ENCODE peak calls at places on chromosomes 5 and 9, in ten cellular contexts. One of them, this sample, is unnamed.

GRCh38 chr5:80230269-80230992 is 25.4 kb downstream of the SERINC5 start:
- DNase-seq in BE2C: no peak
- DNase-seq in hypothalamus: no peak
- DNase-seq in mesendoderm: no peak
- DNase-seq in uterus: no peak
- DNase-seq in MG63: no peak
- DNase-seq in fibroblast of the conjunctiva: no peak
- DNase-seq in DMS153: no peak
- DNase-seq in effector memory CD4-positive, alpha-beta T cell: no peak
- DNase-seq in transverse colon: no peak
- DNase-seq in this sample: no peak

GRCh38 chr9:110214090-110214489 is 6.1 kb upstream of the C9orf152 start:
- DNase-seq in BE2C: no peak
- DNase-seq in hypothalamus: no peak
- DNase-seq in mesendoderm: no peak
- DNase-seq in uterus: no peak
- DNase-seq in MG63: peak
- DNase-seq in fibroblast of the conjunctiva: no peak
- DNase-seq in DMS153: no peak
- DNase-seq in effector memory CD4-positive, alpha-beta T cell: no peak
- DNase-seq in transverse colon: no peak
- DNase-seq in this sample: no peak

GRCh38 chr5:42828661-42829060 is 17.0 kb upstream of the SELENOP start:
- DNase-seq in BE2C: no peak
- DNase-seq in hypothalamus: no peak
- DNase-seq in mesendoderm: no peak
- DNase-seq in uterus: no peak
- DNase-seq in MG63: peak
- DNase-seq in fibroblast of the conjunctiva: no peak
- DNase-seq in DMS153: no peak
- DNase-seq in effector memory CD4-positive, alpha-beta T cell: no peak
- DNase-seq in transverse colon: no peak
- DNase-seq in this sample: no peak

GRCh38 chr5:161086456-161086855 is 234.4 kb upstream of the ATP10B start:
- DNase-seq in BE2C: no peak
- DNase-seq in hypothalamus: no peak
- DNase-seq in mesendoderm: no peak
- DNase-seq in uterus: no peak
- DNase-seq in MG63: no peak
- DNase-seq in fibroblast of the conjunctiva: no peak
- DNase-seq in DMS153: no peak
- DNase-seq in effector memory CD4-positive, alpha-beta T cell: no peak
- DNase-seq in transverse colon: no peak
- DNase-seq in this sample: no peak

GRCh38 chr9:35717132-35717870 is 14.7 kb downstream of the TLN1 start:
- DNase-seq in BE2C: no peak
- DNase-seq in hypothalamus: no peak
- DNase-seq in mesendoderm: no peak
- DNase-seq in uterus: no peak
- DNase-seq in MG63: no peak
- DNase-seq in fibroblast of the conjunctiva: no peak
- DNase-seq in DMS153: no peak
- DNase-seq in effector memory CD4-positive, alpha-beta T cell: no peak
- DNase-seq in transverse colon: no peak
- DNase-seq in this sample: no peak

GRCh38 chr9:1966725-1967366 is 48.3 kb upstream of the SMARCA2 start:
- DNase-seq in BE2C: no peak
- DNase-seq in hypothalamus: no peak
- DNase-seq in mesendoderm: no peak
- DNase-seq in uterus: no peak
- DNase-seq in MG63: no peak
- DNase-seq in fibroblast of the conjunctiva: no peak
- DNase-seq in DMS153: no peak
- DNase-seq in effector memory CD4-positive, alpha-beta T cell: no peak
- DNase-seq in transverse colon: no peak
- DNase-seq in this sample: no peak

GRCh38 chr9:111027798-111028197 is 10.5 kb downstream of the LPAR1 start:
- DNase-seq in BE2C: no peak
- DNase-seq in hypothalamus: no peak
- DNase-seq in mesendoderm: no peak
- DNase-seq in uterus: no peak
- DNase-seq in MG63: no peak
- DNase-seq in fibroblast of the conjunctiva: no peak
- DNase-seq in DMS153: no peak
- DNase-seq in effector memory CD4-positive, alpha-beta T cell: no peak
- DNase-seq in transverse colon: no peak
- DNase-seq in this sample: no peak

GRCh38 chr5:112551437-112552018 is 132.5 kb upstream of the EPB41L4A start:
- DNase-seq in BE2C: peak
- DNase-seq in hypothalamus: peak
- DNase-seq in mesendoderm: peak
- DNase-seq in uterus: peak
- DNase-seq in MG63: no peak
- DNase-seq in fibroblast of the conjunctiva: peak
- DNase-seq in DMS153: peak
- DNase-seq in effector memory CD4-positive, alpha-beta T cell: no peak
- DNase-seq in transverse colon: peak
- DNase-seq in this sample: peak

GRCh38 chr9:129702563-129702962 is 37.1 kb downstream of the PRRX2 start:
- DNase-seq in BE2C: no peak
- DNase-seq in hypothalamus: no peak
- DNase-seq in mesendoderm: no peak
- DNase-seq in uterus: no peak
- DNase-seq in MG63: peak
- DNase-seq in fibroblast of the conjunctiva: no peak
- DNase-seq in DMS153: no peak
- DNase-seq in effector memory CD4-positive, alpha-beta T cell: no peak
- DNase-seq in transverse colon: peak
- DNase-seq in this sample: no peak

GRCh38 chr9:108586451-108586850 is 269.3 kb downstream of the ACTL7B start:
- DNase-seq in BE2C: no peak
- DNase-seq in hypothalamus: no peak
- DNase-seq in mesendoderm: no peak
- DNase-seq in uterus: no peak
- DNase-seq in MG63: no peak
- DNase-seq in fibroblast of the conjunctiva: no peak
- DNase-seq in DMS153: no peak
- DNase-seq in effector memory CD4-positive, alpha-beta T cell: no peak
- DNase-seq in transverse colon: no peak
- DNase-seq in this sample: no peak

GRCh38 chr9:21744874-21745273 is 57.6 kb upstream of the MTAP start:
- DNase-seq in BE2C: no peak
- DNase-seq in hypothalamus: no peak
- DNase-seq in mesendoderm: no peak
- DNase-seq in uterus: no peak
- DNase-seq in MG63: no peak
- DNase-seq in fibroblast of the conjunctiva: peak
- DNase-seq in DMS153: no peak
- DNase-seq in effector memory CD4-positive, alpha-beta T cell: no peak
- DNase-seq in transverse colon: no peak
- DNase-seq in this sample: no peak

GRCh38 chr5:157593036-157593435 is 17.5 kb upstream of the ADAM19 start:
- DNase-seq in BE2C: no peak
- DNase-seq in hypothalamus: no peak
- DNase-seq in mesendoderm: no peak
- DNase-seq in uterus: no peak
- DNase-seq in MG63: no peak
- DNase-seq in fibroblast of the conjunctiva: no peak
- DNase-seq in DMS153: no peak
- DNase-seq in effector memory CD4-positive, alpha-beta T cell: no peak
- DNase-seq in transverse colon: no peak
- DNase-seq in this sample: no peak

GRCh38 chr5:177335701-177336065 is 15.8 kb downstream of the LMAN2 start:
- DNase-seq in BE2C: no peak
- DNase-seq in hypothalamus: no peak
- DNase-seq in mesendoderm: no peak
- DNase-seq in uterus: no peak
- DNase-seq in MG63: no peak
- DNase-seq in fibroblast of the conjunctiva: no peak
- DNase-seq in DMS153: no peak
- DNase-seq in effector memory CD4-positive, alpha-beta T cell: no peak
- DNase-seq in transverse colon: no peak
- DNase-seq in this sample: no peak

GRCh38 chr9:106298997-106299396 is 564.0 kb upstream of the ZNF462 start:
- DNase-seq in BE2C: no peak
- DNase-seq in hypothalamus: no peak
- DNase-seq in mesendoderm: no peak
- DNase-seq in uterus: no peak
- DNase-seq in MG63: no peak
- DNase-seq in fibroblast of the conjunctiva: no peak
- DNase-seq in DMS153: no peak
- DNase-seq in effector memory CD4-positive, alpha-beta T cell: no peak
- DNase-seq in transverse colon: no peak
- DNase-seq in this sample: no peak

GRCh38 chr5:11069041-11069440 is 308.0 kb upstream of the DAP start:
- DNase-seq in BE2C: no peak
- DNase-seq in hypothalamus: no peak
- DNase-seq in mesendoderm: peak
- DNase-seq in uterus: no peak
- DNase-seq in MG63: no peak
- DNase-seq in fibroblast of the conjunctiva: no peak
- DNase-seq in DMS153: no peak
- DNase-seq in effector memory CD4-positive, alpha-beta T cell: no peak
- DNase-seq in transverse colon: no peak
- DNase-seq in this sample: no peak

GRCh38 chr9:121750715-121751623 is 99.5 kb downstream of the DAB2IP start:
- DNase-seq in BE2C: no peak
- DNase-seq in hypothalamus: peak
- DNase-seq in mesendoderm: peak
- DNase-seq in uterus: no peak
- DNase-seq in MG63: no peak
- DNase-seq in fibroblast of the conjunctiva: no peak
- DNase-seq in DMS153: no peak
- DNase-seq in effector memory CD4-positive, alpha-beta T cell: no peak
- DNase-seq in transverse colon: no peak
- DNase-seq in this sample: no peak

GRCh38 chr5:103424453-103425205 is 138.0 kb downstream of the NUDT12 start:
- DNase-seq in BE2C: no peak
- DNase-seq in hypothalamus: no peak
- DNase-seq in mesendoderm: no peak
- DNase-seq in uterus: no peak
- DNase-seq in MG63: no peak
- DNase-seq in fibroblast of the conjunctiva: peak
- DNase-seq in DMS153: no peak
- DNase-seq in effector memory CD4-positive, alpha-beta T cell: no peak
- DNase-seq in transverse colon: no peak
- DNase-seq in this sample: no peak

GRCh38 chr9:1939466-1939865 is 75.7 kb upstream of the SMARCA2 start:
- DNase-seq in BE2C: no peak
- DNase-seq in hypothalamus: no peak
- DNase-seq in mesendoderm: no peak
- DNase-seq in uterus: no peak
- DNase-seq in MG63: no peak
- DNase-seq in fibroblast of the conjunctiva: no peak
- DNase-seq in DMS153: no peak
- DNase-seq in effector memory CD4-positive, alpha-beta T cell: no peak
- DNase-seq in transverse colon: no peak
- DNase-seq in this sample: no peak

GRCh38 chr5:40227366-40227765 is 452.3 kb upstream of the PTGER4 start:
- DNase-seq in BE2C: no peak
- DNase-seq in hypothalamus: no peak
- DNase-seq in mesendoderm: no peak
- DNase-seq in uterus: no peak
- DNase-seq in MG63: no peak
- DNase-seq in fibroblast of the conjunctiva: no peak
- DNase-seq in DMS153: no peak
- DNase-seq in effector memory CD4-positive, alpha-beta T cell: no peak
- DNase-seq in transverse colon: no peak
- DNase-seq in this sample: no peak

GRCh38 chr9:134724231-134724911 is 82.8 kb downstream of the COL5A1 start:
- DNase-seq in BE2C: peak
- DNase-seq in hypothalamus: no peak
- DNase-seq in mesendoderm: peak
- DNase-seq in uterus: no peak
- DNase-seq in MG63: no peak
- DNase-seq in fibroblast of the conjunctiva: no peak
- DNase-seq in DMS153: no peak
- DNase-seq in effector memory CD4-positive, alpha-beta T cell: no peak
- DNase-seq in transverse colon: no peak
- DNase-seq in this sample: no peak

GRCh38 chr5:136080113-136080482 is 51.3 kb downstream of the TGFBI start:
- DNase-seq in BE2C: no peak
- DNase-seq in hypothalamus: no peak
- DNase-seq in mesendoderm: no peak
- DNase-seq in uterus: no peak
- DNase-seq in MG63: no peak
- DNase-seq in fibroblast of the conjunctiva: no peak
- DNase-seq in DMS153: no peak
- DNase-seq in effector memory CD4-positive, alpha-beta T cell: no peak
- DNase-seq in transverse colon: no peak
- DNase-seq in this sample: no peak

GRCh38 chr5:2105141-2105540 is 222.4 kb upstream of the IRX4 start:
- DNase-seq in BE2C: no peak
- DNase-seq in hypothalamus: no peak
- DNase-seq in mesendoderm: no peak
- DNase-seq in uterus: no peak
- DNase-seq in MG63: no peak
- DNase-seq in fibroblast of the conjunctiva: no peak
- DNase-seq in DMS153: no peak
- DNase-seq in effector memory CD4-positive, alpha-beta T cell: no peak
- DNase-seq in transverse colon: no peak
- DNase-seq in this sample: no peak

GRCh38 chr5:126858441-126858840 is 81.5 kb downstream of the LMNB1 start:
- DNase-seq in BE2C: no peak
- DNase-seq in hypothalamus: no peak
- DNase-seq in mesendoderm: peak
- DNase-seq in uterus: no peak
- DNase-seq in MG63: no peak
- DNase-seq in fibroblast of the conjunctiva: no peak
- DNase-seq in DMS153: no peak
- DNase-seq in effector memory CD4-positive, alpha-beta T cell: no peak
- DNase-seq in transverse colon: no peak
- DNase-seq in this sample: peak

GRCh38 chr5:111143910-111144309 is 51.8 kb downstream of the WDR36 start:
- DNase-seq in BE2C: peak
- DNase-seq in hypothalamus: no peak
- DNase-seq in mesendoderm: peak
- DNase-seq in uterus: peak
- DNase-seq in MG63: peak
- DNase-seq in fibroblast of the conjunctiva: peak
- DNase-seq in DMS153: no peak
- DNase-seq in effector memory CD4-positive, alpha-beta T cell: no peak
- DNase-seq in transverse colon: no peak
- DNase-seq in this sample: no peak

GRCh38 chr5:14591548-14591947 is 10.0 kb downstream of the OTULINL start:
- DNase-seq in BE2C: no peak
- DNase-seq in hypothalamus: no peak
- DNase-seq in mesendoderm: no peak
- DNase-seq in uterus: no peak
- DNase-seq in MG63: no peak
- DNase-seq in fibroblast of the conjunctiva: no peak
- DNase-seq in DMS153: no peak
- DNase-seq in effector memory CD4-positive, alpha-beta T cell: no peak
- DNase-seq in transverse colon: no peak
- DNase-seq in this sample: no peak

GRCh38 chr5:63794296-63794695 is 167.9 kb downstream of the HTR1A start:
- DNase-seq in BE2C: no peak
- DNase-seq in hypothalamus: no peak
- DNase-seq in mesendoderm: no peak
- DNase-seq in uterus: no peak
- DNase-seq in MG63: no peak
- DNase-seq in fibroblast of the conjunctiva: no peak
- DNase-seq in DMS153: no peak
- DNase-seq in effector memory CD4-positive, alpha-beta T cell: no peak
- DNase-seq in transverse colon: no peak
- DNase-seq in this sample: no peak

GRCh38 chr9:103068666-103069207 is 73.6 kb downstream of the CYLC2 start:
- DNase-seq in BE2C: no peak
- DNase-seq in hypothalamus: no peak
- DNase-seq in mesendoderm: peak
- DNase-seq in uterus: no peak
- DNase-seq in MG63: no peak
- DNase-seq in fibroblast of the conjunctiva: no peak
- DNase-seq in DMS153: no peak
- DNase-seq in effector memory CD4-positive, alpha-beta T cell: no peak
- DNase-seq in transverse colon: no peak
- DNase-seq in this sample: no peak

GRCh38 chr5:95533106-95533505 is 21.7 kb downstream of the SKIC3 start:
- DNase-seq in BE2C: no peak
- DNase-seq in hypothalamus: no peak
- DNase-seq in mesendoderm: peak
- DNase-seq in uterus: no peak
- DNase-seq in MG63: no peak
- DNase-seq in fibroblast of the conjunctiva: no peak
- DNase-seq in DMS153: no peak
- DNase-seq in effector memory CD4-positive, alpha-beta T cell: no peak
- DNase-seq in transverse colon: no peak
- DNase-seq in this sample: no peak

This sample was measured in H7.